ENCODE peak calls at places on chromosomes 16 and 17, in ten cellular contexts. M is AG09309, V is ACHN, Y is astrocyte, B is hypothalamus, O is AG10803, F is ELR, W is A172, S is NCI-H2171, C is Calu3. X is an unnamed sample.

GRCh38 chr16:28603381-28604185 is 6.3 kb downstream of the SULT1A1 start:
- DNase-seq in M (no peak), V (no peak), Y (no peak), B (no peak), O (no peak), F (no peak), W (no peak), S (no peak), C (no peak), X (no peak)

GRCh38 chr16:84465154-84465553 is 39.3 kb downstream of the MEAK7 start:
- DNase-seq in M (no peak), V (no peak), Y (no peak), B (no peak), O (no peak), F (no peak), W (no peak), S (no peak), C (no peak), X (no peak)

GRCh38 chr16:83328936-83329335 is 478.8 kb upstream of the HSBP1 start:
- DNase-seq in M (no peak), V (no peak), Y (peak), B (no peak), O (peak), F (no peak), W (no peak), S (no peak), C (no peak), X (no peak)

GRCh38 chr16:28264656-28265055 is 27.7 kb upstream of the SBK1 start:
- DNase-seq in M (no peak), V (no peak), Y (no peak), B (no peak), O (peak), F (peak), W (peak), S (no peak), C (peak), X (no peak)

GRCh38 chr16:1812732-1813163 is 13.9 kb downstream of the HAGH start:
- DNase-seq in M (peak), V (peak), Y (peak), B (no peak), O (peak), F (peak), W (peak), S (peak), C (peak), X (peak)

GRCh38 chr17:80996422-80997305 is 5.0 kb downstream of the CHMP6 start:
- DNase-seq in M (no peak), V (no peak), Y (no peak), B (no peak), O (no peak), F (no peak), W (no peak), S (no peak), C (no peak), X (no peak)

GRCh38 chr17:43832976-43833829 is at the start of gene MPP3:
- DNase-seq in M (no peak), V (peak), Y (peak), B (peak), O (peak), F (peak), W (peak), S (peak), C (peak), X (peak)

GRCh38 chr17:27576429-27577123 is 54.4 kb upstream of the LGALS9 start:
- DNase-seq in M (no peak), V (no peak), Y (no peak), B (no peak), O (no peak), F (no peak), W (no peak), S (no peak), C (no peak), X (no peak)

GRCh38 chr17:64580384-64581307 is 73.9 kb downstream of the CEP95 start:
- DNase-seq in M (no peak), V (no peak), Y (peak), B (no peak), O (peak), F (no peak), W (no peak), S (no peak), C (no peak), X (no peak)

GRCh38 chr16:24753437-24753836 is 24.0 kb downstream of the TNRC6A start:
- DNase-seq in M (no peak), V (no peak), Y (no peak), B (no peak), O (no peak), F (peak), W (no peak), S (no peak), C (no peak), X (no peak)

GRCh38 chr16:30844346-30844670 is 49.6 kb downstream of the BCL7C start:
- DNase-seq in M (no peak), V (no peak), Y (no peak), B (no peak), O (no peak), F (no peak), W (no peak), S (no peak), C (no peak), X (no peak)

GRCh38 chr16:11327277-11328171 is 17.7 kb upstream of the RMI2 start:
- DNase-seq in M (no peak), V (no peak), Y (no peak), B (no peak), O (peak), F (no peak), W (no peak), S (no peak), C (no peak), X (no peak)

GRCh38 chr17:67865438-67865837 is 40.1 kb downstream of the BPTF start:
- DNase-seq in M (no peak), V (no peak), Y (no peak), B (no peak), O (no peak), F (no peak), W (no peak), S (no peak), C (no peak), X (no peak)

GRCh38 chr17:80437532-80437931 is 22.6 kb downstream of the ENDOV start:
- DNase-seq in M (no peak), V (no peak), Y (no peak), B (no peak), O (no peak), F (no peak), W (no peak), S (no peak), C (no peak), X (no peak)

GRCh38 chr16:85176541-85177447 is 64.5 kb upstream of the CIBAR2 start:
- DNase-seq in M (no peak), V (no peak), Y (no peak), B (no peak), O (no peak), F (no peak), W (no peak), S (peak), C (no peak), X (no peak)

GRCh38 chr17:66964930-66965800 is 658 bp downstream of the CACNG4 start:
- DNase-seq in M (no peak), V (no peak), Y (no peak), B (peak), O (no peak), F (peak), W (peak), S (peak), C (peak), X (peak)

GRCh38 chr17:17951524-17951923 is 20.7 kb downstream of the TOM1L2 start:
- DNase-seq in M (no peak), V (no peak), Y (no peak), B (no peak), O (no peak), F (no peak), W (no peak), S (no peak), C (no peak), X (no peak)

GRCh38 chr16:366476-366875 is 3.9 kb downstream of the MRPL28 start:
- DNase-seq in M (no peak), V (no peak), Y (no peak), B (no peak), O (no peak), F (no peak), W (no peak), S (no peak), C (no peak), X (no peak)

GRCh38 chr16:71479420-71479819 is 9.7 kb downstream of the ZNF19 start:
- DNase-seq in M (no peak), V (peak), Y (no peak), B (peak), O (no peak), F (peak), W (no peak), S (no peak), C (peak), X (no peak)

GRCh38 chr17:250487-251300 is 69.2 kb upstream of the DOC2B start:
- DNase-seq in M (no peak), V (no peak), Y (no peak), B (no peak), O (no peak), F (no peak), W (no peak), S (no peak), C (no peak), X (no peak)

GRCh38 chr17:70691150-70691549 is 521.8 kb downstream of the KCNJ2 start:
- DNase-seq in M (no peak), V (no peak), Y (no peak), B (no peak), O (no peak), F (peak), W (no peak), S (no peak), C (no peak), X (no peak)

GRCh38 chr16:22055881-22056280 is 36.5 kb upstream of the VWA3A start:
- DNase-seq in M (no peak), V (no peak), Y (no peak), B (no peak), O (no peak), F (no peak), W (no peak), S (no peak), C (no peak), X (no peak)

GRCh38 chr16:11524098-11524760 is 62.5 kb downstream of the LITAF start:
- DNase-seq in M (no peak), V (no peak), Y (no peak), B (no peak), O (no peak), F (no peak), W (no peak), S (no peak), C (no peak), X (no peak)

GRCh38 chr16:75433732-75434413 is 570 bp upstream of the CFDP1 start:
- DNase-seq in M (peak), V (peak), Y (peak), B (peak), O (peak), F (peak), W (peak), S (peak), C (peak), X (no peak)

GRCh38 chr16:50093607-50094570 is 28.1 kb downstream of the HEATR3 start:
- DNase-seq in M (no peak), V (no peak), Y (peak), B (no peak), O (peak), F (no peak), W (no peak), S (no peak), C (no peak), X (no peak)

GRCh38 chr17:79651266-79651665 is 40.4 kb upstream of the RBFOX3 start:
- DNase-seq in M (no peak), V (no peak), Y (no peak), B (no peak), O (no peak), F (no peak), W (no peak), S (no peak), C (no peak), X (no peak)

GRCh38 chr17:52237151-52237550 is 78.6 kb upstream of the CA10 start:
- DNase-seq in M (no peak), V (no peak), Y (no peak), B (no peak), O (no peak), F (no peak), W (no peak), S (no peak), C (no peak), X (no peak)

GRCh38 chr17:29378495-29378894 is 11.7 kb upstream of the TAOK1 start:
- DNase-seq in M (no peak), V (no peak), Y (no peak), B (no peak), O (no peak), F (no peak), W (no peak), S (no peak), C (no peak), X (no peak)

GRCh38 chr16:10181196-10182162 is 749 bp downstream of the GRIN2A start:
- DNase-seq in M (no peak), V (peak), Y (peak), B (peak), O (peak), F (peak), W (no peak), S (peak), C (peak), X (peak)

GRCh38 chr17:226773-227580 is 45.5 kb upstream of the DOC2B start:
- DNase-seq in M (no peak), V (no peak), Y (no peak), B (peak), O (no peak), F (no peak), W (no peak), S (no peak), C (no peak), X (no peak)

GRCh38 chr17:78500806-78501205 is 76.4 kb downstream of the DNAH17 start:
- DNase-seq in M (no peak), V (no peak), Y (no peak), B (no peak), O (no peak), F (no peak), W (no peak), S (no peak), C (no peak), X (no peak)

GRCh38 chr17:77963441-77963840 is 4.9 kb downstream of the TNRC6C start:
- DNase-seq in M (peak), V (peak), Y (peak), B (peak), O (peak), F (peak), W (peak), S (peak), C (no peak), X (no peak)

GRCh38 chr16:10971560-10971961 is 27.2 kb downstream of the CLEC16A start:
- DNase-seq in M (peak), V (peak), Y (peak), B (peak), O (peak), F (peak), W (peak), S (peak), C (peak), X (no peak)

GRCh38 chr16:82865412-82865811 is 238.6 kb downstream of the CDH13 start:
- DNase-seq in M (no peak), V (no peak), Y (no peak), B (no peak), O (no peak), F (no peak), W (no peak), S (no peak), C (no peak), X (no peak)

GRCh38 chr17:4407851-4408250 is 25.9 kb upstream of the SPNS3 start:
- DNase-seq in M (no peak), V (no peak), Y (no peak), B (no peak), O (no peak), F (peak), W (no peak), S (peak), C (no peak), X (no peak)

GRCh38 chr16:47523342-47524006 is 62.3 kb downstream of the PHKB start:
- DNase-seq in M (no peak), V (peak), Y (no peak), B (no peak), O (no peak), F (no peak), W (no peak), S (no peak), C (no peak), X (no peak)

GRCh38 chr17:35298639-35299038 is 55.8 kb downstream of the SLFN5 start:
- DNase-seq in M (no peak), V (no peak), Y (no peak), B (no peak), O (no peak), F (no peak), W (no peak), S (no peak), C (no peak), X (no peak)

GRCh38 chr17:34895388-34895787 is 65.9 kb downstream of the CCT6B start:
- DNase-seq in M (no peak), V (no peak), Y (no peak), B (no peak), O (no peak), F (no peak), W (no peak), S (no peak), C (no peak), X (no peak)

GRCh38 chr17:45293413-45294211 is 23.2 kb downstream of the MAP3K14 start:
- DNase-seq in M (peak), V (peak), Y (peak), B (peak), O (peak), F (peak), W (peak), S (no peak), C (peak), X (no peak)